ENCODE peak calls at places on chromosomes 2 and 18, in four cellular contexts. A, S, W and H are unnamed samples.

GRCh38 chr2:64604929-64605550 is 48.7 kb downstream of the SERTAD2 start:
- DNase-seq in A (no peak), S (no peak), W (no peak), H (no peak)

GRCh38 chr2:51263921-51264320 is 232.0 kb upstream of the NRXN1 start:
- DNase-seq in A (no peak), S (no peak), W (no peak), H (no peak)

GRCh38 chr18:76056467-76057194 is 438.4 kb downstream of the ZNF516 start:
- DNase-seq in A (no peak), S (no peak), W (no peak), H (no peak)

GRCh38 chr2:2649109-2650072 is 318.3 kb upstream of the MYT1L start:
- DNase-seq in A (no peak), S (no peak), W (no peak), H (no peak)

GRCh38 chr2:167240671-167241070 is 352.4 kb downstream of the XIRP2 start:
- DNase-seq in A (no peak), S (no peak), W (no peak), H (no peak)

GRCh38 chr2:111676423-111676822 is 207.6 kb downstream of the ANAPC1 start:
- DNase-seq in A (no peak), S (no peak), W (no peak), H (no peak)

GRCh38 chr18:48948112-48949050 is 2.4 kb downstream of the SMAD7 start:
- DNase-seq in A (peak), S (no peak), W (no peak), H (peak)

GRCh38 chr2:75464348-75464946 is 96.3 kb downstream of the EVA1A start:
- DNase-seq in A (peak), S (no peak), W (no peak), H (peak)

GRCh38 chr2:145032791-145033190 is 512.9 kb upstream of the ZEB2 start:
- DNase-seq in A (no peak), S (no peak), W (no peak), H (no peak)

GRCh38 chr2:9329497-9329896 is 93.8 kb downstream of the ITGB1BP1 start:
- DNase-seq in A (no peak), S (no peak), W (no peak), H (no peak)

GRCh38 chr2:25453199-25453903 is 111.6 kb upstream of the DNMT3A start:
- DNase-seq in A (no peak), S (no peak), W (peak), H (no peak)

GRCh38 chr18:61199131-61199903 is 133.9 kb upstream of the CDH20 start:
- DNase-seq in A (no peak), S (no peak), W (no peak), H (no peak)

GRCh38 chr2:15997728-15998280 is 57.5 kb downstream of the MYCN start:
- DNase-seq in A (no peak), S (no peak), W (no peak), H (no peak)

GRCh38 chr2:28951910-28952805 is 28.9 kb upstream of the TOGARAM2 start:
- DNase-seq in A (no peak), S (no peak), W (no peak), H (peak)
- TF ChIP-seq POLR2AphosphoS5 in A (no peak), S (no peak), W (no peak), H (no peak)

DNA sequence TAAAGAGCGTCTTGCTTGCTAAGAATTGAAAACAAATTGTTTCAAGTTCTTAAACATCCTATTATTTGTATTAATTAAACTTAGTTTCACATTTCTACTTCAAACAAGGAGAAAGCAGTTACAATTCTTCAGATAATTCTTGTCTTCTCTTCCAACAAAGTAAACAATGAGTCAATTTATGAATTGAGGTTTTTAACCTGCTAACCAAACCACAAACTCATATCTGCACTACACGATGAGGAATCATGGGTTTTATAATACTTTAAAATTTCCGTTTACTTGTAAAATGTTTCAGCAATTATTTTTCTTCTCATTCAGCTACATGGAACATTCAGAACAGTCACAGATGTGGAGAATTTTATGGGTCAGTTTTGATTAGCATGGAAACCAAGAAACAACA is 114.2 kb downstream of the SPIRE1 start:
- DNase-seq in A (no peak), S (no peak), W (no peak), H (no peak)
- TF ChIP-seq HDAC2 in A (no peak), S (no peak), W (no peak), H (no peak)

DNA sequence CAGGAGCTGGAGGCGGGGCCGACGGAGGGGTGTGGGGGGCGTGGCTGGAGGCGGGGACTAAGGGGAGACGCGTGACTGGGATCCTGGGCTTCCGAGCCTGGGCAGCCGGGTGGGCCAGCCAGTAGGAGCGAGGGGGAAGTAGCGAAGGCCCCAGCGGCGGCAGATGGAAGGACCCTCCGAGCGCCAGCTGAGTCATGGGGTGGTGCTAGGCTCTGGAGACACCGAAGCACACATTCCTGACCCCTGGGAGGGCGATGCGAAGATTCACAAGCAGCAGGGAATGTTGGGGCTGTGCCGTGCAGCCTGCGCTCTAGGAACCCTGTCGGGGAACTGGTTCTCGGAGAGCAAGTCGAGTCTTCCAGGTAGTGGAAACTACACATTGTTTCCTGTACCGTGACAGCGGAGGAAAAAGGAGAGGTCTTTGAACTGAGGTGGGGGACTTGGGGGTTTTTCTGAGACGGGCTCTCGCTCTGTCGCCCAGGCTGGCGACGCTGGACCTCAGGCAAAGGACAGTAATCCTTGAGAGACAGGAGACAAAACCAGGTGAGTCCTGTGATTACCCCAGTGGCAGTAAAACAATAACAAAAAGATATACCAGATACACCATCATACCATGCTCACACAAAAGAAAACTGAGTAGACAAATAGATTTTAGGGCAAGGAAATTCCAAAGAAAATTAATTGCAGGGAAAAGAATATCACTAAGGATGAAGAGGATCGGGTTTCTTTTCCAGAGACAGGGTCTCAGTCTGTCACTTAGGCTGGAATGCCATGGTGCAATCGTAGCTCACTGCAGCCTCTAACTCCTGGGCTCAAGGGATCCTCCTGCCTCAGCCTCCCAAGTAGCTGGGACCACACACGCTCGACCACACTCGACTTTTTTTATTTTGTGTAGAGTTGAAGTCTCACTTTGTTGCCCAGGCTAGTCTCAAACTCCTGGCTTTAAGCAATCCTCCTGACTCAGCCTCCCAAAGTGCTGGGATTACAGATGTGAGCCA is 828 bp upstream of the AFG3L2 start:
- DNase-seq in A (peak), S (no peak), W (no peak), H (no peak)
- TF ChIP-seq POLR2AphosphoS5 in A (no peak), S (peak), W (no peak), H (peak)

GRCh38 chr2:68743531-68743930 is 8.9 kb downstream of the ARHGAP25 start:
- DNase-seq in A (no peak), S (peak), W (no peak), H (no peak)

GRCh38 chr2:68746408-68746807 is 11.8 kb downstream of the ARHGAP25 start:
- DNase-seq in A (no peak), S (peak), W (no peak), H (no peak)

GRCh38 chr2:68742638-68743037 is 8.0 kb downstream of the ARHGAP25 start:
- DNase-seq in A (no peak), S (no peak), W (no peak), H (no peak)

GRCh38 chr2:68744517-68744916 is 9.9 kb downstream of the ARHGAP25 start:
- DNase-seq in A (no peak), S (peak), W (no peak), H (no peak)

DNA sequence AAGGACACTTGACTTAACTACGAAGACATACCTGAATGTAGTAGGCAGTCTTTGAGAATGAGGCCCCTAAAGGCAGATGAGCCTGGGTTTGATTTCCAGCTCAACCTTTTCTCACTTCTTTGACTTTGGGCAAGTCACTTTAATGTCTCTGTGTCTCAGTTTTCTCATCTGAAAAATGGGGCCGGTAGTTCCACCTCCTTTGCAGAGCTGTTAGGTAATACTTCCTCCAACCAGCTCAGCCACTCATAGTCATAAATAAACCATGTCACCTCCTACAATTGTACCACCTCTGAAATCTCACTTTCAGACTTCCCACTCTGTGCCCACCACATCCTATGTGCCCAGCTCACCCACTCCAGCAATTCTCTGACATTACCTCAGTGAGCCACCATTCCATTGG is 10.4 kb downstream of the ARHGAP25 start:
- DNase-seq in A (no peak), S (peak), W (no peak), H (no peak)
- TF ChIP-seq HDAC2 in A (no peak), S (no peak), W (no peak), H (no peak)

GRCh38 chr2:239370876-239371725 is 29.7 kb downstream of the HDAC4 start:
- DNase-seq in A (no peak), S (no peak), W (no peak), H (no peak)

GRCh38 chr2:239368906-239369584 is 31.8 kb downstream of the HDAC4 start:
- DNase-seq in A (no peak), S (no peak), W (no peak), H (no peak)

GRCh38 chr2:239370403-239370802 is 30.4 kb downstream of the HDAC4 start:
- DNase-seq in A (no peak), S (no peak), W (no peak), H (no peak)

GRCh38 chr2:239368321-239368720 is 32.5 kb downstream of the HDAC4 start:
- DNase-seq in A (no peak), S (no peak), W (no peak), H (no peak)

DNA sequence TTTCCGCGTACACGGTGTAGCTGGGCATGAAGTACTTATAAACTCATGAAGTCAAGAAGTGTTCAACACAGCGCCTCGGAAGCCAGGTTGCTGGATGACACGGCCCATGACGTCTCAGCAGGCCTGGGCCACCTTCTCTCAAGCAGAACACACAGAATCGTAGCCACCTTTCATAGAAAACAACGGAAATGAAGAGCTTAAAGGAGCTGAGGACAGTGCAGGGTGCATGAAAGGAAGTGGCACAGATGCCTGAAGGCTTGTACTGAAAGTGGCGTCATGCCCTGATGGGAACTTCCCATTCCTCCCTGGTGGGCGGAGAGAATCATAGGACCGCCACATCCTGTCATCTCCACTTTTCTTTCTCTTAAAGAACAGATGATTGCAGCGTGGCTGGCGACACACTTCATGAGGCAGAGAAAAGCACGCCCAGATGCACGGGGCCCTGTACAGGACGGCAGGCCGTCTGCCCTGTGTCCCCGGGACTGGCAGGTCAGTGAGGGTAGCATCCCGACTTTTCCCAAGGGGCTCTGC is 31.1 kb downstream of the HDAC4 start:
- DNase-seq in A (no peak), S (no peak), W (peak), H (no peak)
- TF ChIP-seq POLR2AphosphoS5 in A (no peak), S (no peak), W (peak), H (no peak)

DNA sequence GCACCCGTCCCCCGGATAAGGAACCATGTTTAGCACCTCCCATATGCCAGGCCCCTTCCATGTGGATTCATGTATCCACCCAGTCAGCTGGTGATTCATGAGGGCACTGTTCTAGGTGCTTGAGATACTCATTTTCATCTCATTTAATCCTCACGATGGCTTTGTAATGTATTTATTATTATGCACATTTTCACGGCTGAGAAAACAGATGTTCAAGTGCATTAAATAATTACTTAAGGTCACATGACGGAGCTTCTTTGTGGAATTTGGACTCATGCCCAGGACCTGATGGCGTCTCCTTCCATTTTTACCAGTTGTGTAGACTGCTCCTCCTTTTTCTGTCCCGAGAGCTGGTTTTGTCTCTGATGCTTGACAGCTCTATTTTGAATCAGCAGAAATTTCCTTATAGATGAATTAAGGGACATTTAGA is 72.2 kb upstream of the RBM44 start:
- DNase-seq in A (no peak), S (no peak), W (no peak), H (no peak)
- TF ChIP-seq HDAC2 in A (no peak), S (no peak), W (no peak), H (no peak)

GRCh38 chr2:27920148-27920885 is 29.8 kb downstream of the BABAM2 start:
- DNase-seq in A (no peak), S (no peak), W (no peak), H (peak)
- TF ChIP-seq POLR2AphosphoS5 in A (no peak), S (no peak), W (no peak), H (no peak)

DNA sequence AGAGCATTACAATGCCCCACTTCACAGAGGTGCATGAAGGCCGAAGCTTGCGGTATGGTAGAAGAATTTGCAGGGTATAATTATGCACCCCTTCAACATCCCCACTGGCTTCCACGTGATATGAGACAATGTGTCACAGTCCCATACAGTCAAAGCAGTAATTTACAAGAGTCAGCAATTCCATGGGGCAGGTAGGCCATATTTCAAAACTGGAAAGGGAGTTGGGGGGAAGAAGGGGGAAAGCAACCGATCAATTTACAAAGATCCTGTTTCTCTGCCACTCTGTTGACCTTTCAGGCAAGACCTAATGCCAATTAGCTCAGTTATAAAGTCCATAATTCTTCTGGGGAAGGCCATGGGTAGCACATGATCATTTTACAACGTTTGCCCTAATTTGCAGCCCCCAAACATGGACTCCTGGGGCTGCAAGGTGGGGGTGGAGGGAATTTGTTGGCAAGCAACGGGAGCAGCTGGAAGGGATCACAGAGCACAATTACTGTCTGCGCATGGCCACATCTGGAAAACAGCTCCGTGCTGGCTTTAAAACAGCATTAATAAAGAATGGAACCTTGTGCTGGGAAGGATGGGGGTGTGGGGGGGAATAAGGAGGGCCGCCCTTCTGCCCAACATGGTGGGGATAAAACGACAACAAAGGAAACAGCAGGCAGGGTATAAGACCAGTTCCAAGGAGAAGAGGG is 61.1 kb upstream of the SLC14A2 start:
- DNase-seq in A (no peak), S (no peak), W (no peak), H (no peak)
- TF ChIP-seq HDAC2 in A (no peak), S (no peak), W (no peak), H (no peak)

DNA sequence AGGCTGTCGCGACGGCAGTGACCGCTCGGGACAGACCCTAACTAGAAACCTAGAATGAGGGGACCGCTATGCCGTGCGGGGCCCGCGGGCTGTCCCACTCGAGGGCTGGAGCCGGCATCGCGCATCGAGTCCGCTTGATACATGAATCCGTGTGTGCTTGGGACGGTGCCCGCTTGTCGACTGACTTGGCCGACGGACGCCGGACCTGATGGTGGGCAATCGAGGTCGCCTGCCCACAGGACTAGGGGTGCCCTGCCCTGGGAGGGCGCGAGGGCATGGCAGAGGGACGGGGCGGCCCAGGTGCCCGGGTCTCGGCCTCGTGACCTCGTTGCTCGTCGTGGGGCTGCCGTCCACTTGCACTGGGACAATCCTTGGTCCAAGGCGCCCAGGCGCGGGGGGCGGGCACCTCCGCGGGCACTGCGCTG is 688 bp upstream of the PTMA start:
- DNase-seq in A (no peak), S (peak), W (no peak), H (no peak)
- TF ChIP-seq POLR2AphosphoS5 in A (no peak), S (peak), W (no peak), H (no peak)